ENCODE peak calls at places on chromosomes 2 and 18, in nine cellular contexts. F is choroid plexus epithelial cell, E is thoracic aorta, B is IMR-90, T is left lung, Y is astrocyte, Q is HL-60, M is breast epithelium, L is HFF-Myc. H is an unnamed sample.

GRCh38 chr18:3886575-3887322 is 436.8 kb downstream of the TGIF1 start:
- DNase-seq in F (no peak), E (no peak), B (no peak), T (no peak), Y (no peak), Q (no peak), M (no peak), L (no peak), H (no peak)

GRCh38 chr18:34594243-34594642 is 115.9 kb upstream of the DTNA start:
- DNase-seq in F (no peak), E (no peak), B (no peak), T (no peak), Y (no peak), Q (no peak), M (no peak), L (no peak), H (no peak)

GRCh38 chr2:47218899-47219525 is 63.9 kb upstream of the STPG4 start:
- DNase-seq in F (no peak), E (no peak), B (no peak), T (no peak), Y (no peak), Q (no peak), M (no peak), L (no peak), H (no peak)

GRCh38 chr18:68797901-68798300 is at the start of gene CCDC102B:
- DNase-seq in F (peak; percentile 94), E (no peak), B (peak; percentile 94), T (no peak), Y (peak; percentile 65), Q (no peak), M (no peak), L (peak; percentile 98), H (peak; percentile 80)

GRCh38 chr2:113148606-113149552 is 21.5 kb downstream of the IL1RN start:
- DNase-seq in F (no peak), E (no peak), B (no peak), T (no peak), Y (no peak), Q (no peak), M (no peak), L (no peak), H (no peak)

GRCh38 chr2:207141381-207141780 is 24.4 kb downstream of the KLF7 start:
- DNase-seq in F (no peak), E (no peak), B (no peak), T (no peak), Y (no peak), Q (no peak), M (no peak), L (no peak), H (peak; percentile 21)

GRCh38 chr2:2845796-2846315 is 514.8 kb upstream of the MYT1L start:
- DNase-seq in F (no peak), E (no peak), B (no peak), T (no peak), Y (no peak), Q (no peak), M (no peak), L (no peak), H (no peak)

GRCh38 chr2:205386109-205386508 is 296.2 kb upstream of the NRP2 start:
- DNase-seq in F (peak; percentile 75), E (no peak), B (no peak), T (no peak), Y (peak; percentile 56), Q (no peak), M (no peak), L (no peak), H (peak; percentile 87)

GRCh38 chr2:99654419-99654818 is 164.6 kb upstream of the REV1 start:
- DNase-seq in F (no peak), E (no peak), B (peak; percentile 75), T (no peak), Y (peak; percentile 61), Q (no peak), M (no peak), L (no peak), H (peak; percentile 30)

DNA sequence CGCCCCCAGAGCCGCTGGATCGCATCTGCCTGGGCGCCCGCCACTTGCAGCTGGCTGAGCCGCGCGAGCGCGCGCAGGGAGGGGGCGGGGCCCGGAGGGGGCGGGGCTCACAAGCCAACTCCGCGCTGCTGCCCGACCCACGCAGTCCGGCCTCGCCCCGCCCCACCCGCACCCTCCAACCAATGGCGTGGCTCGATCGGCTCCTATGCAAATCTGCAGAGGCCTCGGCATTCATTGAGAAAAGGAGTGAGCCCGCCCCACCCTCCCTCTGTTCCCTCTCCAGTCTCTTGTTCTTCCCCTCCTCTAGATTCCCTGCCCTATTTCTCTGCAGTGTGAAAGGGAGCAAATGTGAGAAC is at the start of gene ALK:
- DNase-seq in F (peak; percentile 89), E (peak; percentile 30), B (peak; percentile 59), T (peak; percentile 86), Y (peak; percentile 74), Q (peak; percentile 22), M (peak; percentile 90), L (peak; percentile 24), H (peak; percentile 69)
- H3K4me3 ChIP-seq in F (peak within 1 kb of the TSS; percentile 39), E (peak within 1 kb of the TSS; percentile 64), B (peak within 1 kb of the TSS; percentile 22), T (peak within 1 kb of the TSS; percentile 21), Y (peak within 1 kb of the TSS; percentile 48), Q (no peak within 1 kb of the TSS), M (peak within 1 kb of the TSS; percentile 7), L (no peak within 1 kb of the TSS), H (peak within 1 kb of the TSS; percentile 12)

GRCh38 chr2:240733803-240734495 is 42.3 kb downstream of the AQP12A start:
- DNase-seq in F (no peak), E (no peak), B (no peak), T (no peak), Y (no peak), Q (no peak), M (no peak), L (no peak), H (no peak)
- TF ChIP-seq CTCF in F (peak; percentile 43), E (no peak), B (no peak), T (no peak), Y (no peak), Q (peak; percentile 18), M (no peak), L (no peak), H (no peak)

GRCh38 chr2:80149991-80150390 is 154.6 kb downstream of the LRRTM1 start:
- DNase-seq in F (no peak), E (no peak), B (no peak), T (no peak), Y (no peak), Q (no peak), M (no peak), L (no peak), H (no peak)

GRCh38 chr2:80147690-80148089 is 156.9 kb downstream of the LRRTM1 start:
- DNase-seq in F (no peak), E (no peak), B (no peak), T (no peak), Y (no peak), Q (no peak), M (no peak), L (no peak), H (no peak)

GRCh38 chr2:80148906-80149305 is 155.6 kb downstream of the LRRTM1 start:
- DNase-seq in F (no peak), E (no peak), B (no peak), T (no peak), Y (no peak), Q (no peak), M (no peak), L (no peak), H (no peak)

GRCh38 chr2:80141007-80141726 is 163.4 kb downstream of the LRRTM1 start:
- DNase-seq in F (no peak), E (no peak), B (peak; percentile 26), T (no peak), Y (no peak), Q (no peak), M (no peak), L (no peak), H (no peak)

GRCh38 chr2:80145499-80145898 is 159.1 kb downstream of the LRRTM1 start:
- DNase-seq in F (no peak), E (no peak), B (no peak), T (no peak), Y (no peak), Q (no peak), M (no peak), L (no peak), H (no peak)
- H3K4me3 ChIP-seq in F (no peak overlapping the region), E (no peak overlapping the region), B (no peak overlapping the region), T (no peak overlapping the region), Y (no peak overlapping the region), Q (no peak overlapping the region), M (no peak overlapping the region), L (no peak overlapping the region), H (no peak overlapping the region)

GRCh38 chr2:4358855-4359254 is 655.5 kb downstream of the DCDC2C start:
- DNase-seq in F (no peak), E (no peak), B (no peak), T (no peak), Y (no peak), Q (no peak), M (no peak), L (no peak), H (no peak)

GRCh38 chr2:4353668-4354067 is 650.3 kb downstream of the DCDC2C start:
- DNase-seq in F (no peak), E (no peak), B (no peak), T (no peak), Y (no peak), Q (no peak), M (no peak), L (no peak), H (no peak)

GRCh38 chr2:4354164-4354563 is 650.8 kb downstream of the DCDC2C start:
- DNase-seq in F (no peak), E (no peak), B (no peak), T (no peak), Y (no peak), Q (no peak), M (no peak), L (no peak), H (no peak)

DNA sequence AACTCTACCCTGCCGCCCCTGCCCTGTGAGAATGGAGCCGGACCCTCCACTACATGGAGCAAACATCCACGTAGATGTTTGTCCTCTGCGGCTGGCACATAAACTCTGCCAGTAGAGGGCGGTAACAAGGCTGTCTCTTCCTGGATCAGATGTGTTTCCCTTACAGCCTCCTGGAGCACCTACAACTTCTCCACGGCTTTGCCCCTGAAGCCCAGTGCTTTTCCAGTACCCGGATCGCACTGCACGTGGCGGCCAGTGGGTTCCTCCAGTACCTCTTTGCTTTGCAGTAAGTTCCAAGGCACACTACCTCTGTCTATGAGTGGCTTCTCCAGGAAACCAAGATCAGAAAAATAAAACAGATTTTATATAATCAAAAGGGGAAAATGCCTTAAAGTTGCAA is 651.3 kb downstream of the DCDC2C start:
- DNase-seq in F (peak; percentile 9), E (no peak), B (no peak), T (no peak), Y (no peak), Q (peak; percentile 1), M (no peak), L (no peak), H (no peak)
- TF ChIP-seq CTCF in F (peak; percentile 52), E (no peak), B (no peak), T (peak; percentile 31), Y (no peak), Q (peak; percentile 81), M (peak; percentile 37), L (no peak), H (no peak)